ENCODE peak calls at places on chromosomes 4 and X, in ten cellular contexts. V, K, T, E, J, P, U, R, H and B are unnamed samples.

GRCh38 chrX:100264200-100264599 is 145.9 kb downstream of the PCDH19 start:
- DNase-seq in V (no peak), K (no peak), T (no peak), E (no peak), J (no peak), P (no peak), U (no peak), R (no peak), H (no peak), B (no peak)

GRCh38 chr4:173025131-173025530 is 143.5 kb upstream of the GALNT7 start:
- DNase-seq in V (peak; percentile 10), K (no peak), T (no peak), E (peak; percentile 81), J (no peak), P (peak; percentile 44), U (peak; percentile 67), R (peak; percentile 84), H (peak; percentile 61), B (peak; percentile 72)

GRCh38 chr4:6916587-6917444 is 7.2 kb downstream of the TBC1D14 start:
- DNase-seq in V (no peak), K (peak; percentile 92), T (peak; percentile 58), E (peak; percentile 90), J (peak; percentile 50), P (no peak), U (peak; percentile 66), R (peak; percentile 26), H (peak; percentile 89), B (peak; percentile 30)

GRCh38 chr4:128782076-128782715 is 27.3 kb upstream of the JADE1 start:
- DNase-seq in V (no peak), K (peak; percentile 50), T (no peak), E (peak; percentile 38), J (peak; percentile 39), P (no peak), U (peak; percentile 22), R (no peak), H (no peak), B (no peak)

GRCh38 chr4:126708716-126709115 is 924.0 kb upstream of the INTU start:
- DNase-seq in V (no peak), K (no peak), T (no peak), E (no peak), J (no peak), P (no peak), U (no peak), R (no peak), H (no peak), B (no peak)

GRCh38 chr4:73741140-73741749 is 876 bp downstream of the CXCL8 start:
- DNase-seq in V (no peak), K (no peak), T (no peak), E (no peak), J (no peak), P (no peak), U (no peak), R (no peak), H (no peak), B (no peak)

GRCh38 chrX:15507005-15507404 is 6.4 kb downstream of the BMX start:
- DNase-seq in V (no peak), K (no peak), T (no peak), E (no peak), J (no peak), P (no peak), U (no peak), R (no peak), H (no peak), B (no peak)

GRCh38 chr4:93299116-93299515 is 529.4 kb upstream of the ATOH1 start:
- DNase-seq in V (no peak), K (no peak), T (no peak), E (no peak), J (no peak), P (no peak), U (no peak), R (no peak), H (no peak), B (no peak)

GRCh38 chrX:12721042-12721441 is 70.2 kb upstream of the PRPS2 start:
- DNase-seq in V (no peak), K (no peak), T (no peak), E (no peak), J (no peak), P (no peak), U (no peak), R (peak; percentile 25), H (no peak), B (peak; percentile 5)

GRCh38 chr4:124631760-124632159 is 80.8 kb downstream of the ANKRD50 start:
- DNase-seq in V (no peak), K (no peak), T (peak; percentile 36), E (peak; percentile 41), J (no peak), P (peak; percentile 74), U (peak; percentile 65), R (peak; percentile 97), H (peak; percentile 89), B (peak; percentile 60)

GRCh38 chr4:89000844-89001360 is 56.1 kb downstream of the FAM13A start:
- DNase-seq in V (no peak), K (no peak), T (no peak), E (peak; percentile 94), J (no peak), P (peak; percentile 35), U (no peak), R (peak; percentile 70), H (peak; percentile 35), B (peak; percentile 16)

GRCh38 chr4:43357252-43357974 is 464.9 kb downstream of the GRXCR1 start:
- DNase-seq in V (no peak), K (no peak), T (no peak), E (no peak), J (no peak), P (no peak), U (no peak), R (no peak), H (no peak), B (no peak)

GRCh38 chrX:148443216-148443615 is 57.2 kb upstream of the AFF2 start:
- DNase-seq in V (no peak), K (no peak), T (no peak), E (no peak), J (no peak), P (no peak), U (no peak), R (no peak), H (no peak), B (no peak)